ENCODE peak calls at places on chromosomes 4 and X, in ten cellular contexts. O is right lobe of liver, H is adrenal gland, F is PC-3, V is neural progenitor cell, E is neuronal stem cell, J is cardiac muscle cell, T is Peyer's patch, W is fibroblast of lung, N is aorta. A is an unnamed sample. For H3K4me1 and H3K9me3, the result is how much of the 10 kb centered on the place peaks cover.

GRCh38 chr4:152819026-152819645 is 39.4 kb downstream of the ARFIP1 start:
- DNase-seq in J (no peak), H (no peak), O (no peak), E (no peak), F (no peak), N (no peak), T (no peak), V (no peak), W (no peak), A (no peak)

GRCh38 chr4:73499996-73500765 is 18.6 kb downstream of the AFM start:
- DNase-seq in V (no peak), N (no peak), F (peak), W (no peak), E (no peak), J (no peak), O (no peak), T (no peak), H (no peak), A (no peak)

GRCh38 chrX:9252182-9252581 is 212.7 kb upstream of the TBL1X start:
- DNase-seq in H (no peak), J (no peak), V (no peak), W (no peak), E (no peak), T (no peak), O (no peak), N (no peak), F (no peak), A (peak)

GRCh38 chrX:23742693-23743622 is at the start of gene ACOT9:
- DNase-seq in H (peak), N (peak), W (peak), E (peak), O (peak), F (peak), V (peak), T (peak), J (peak), A (peak)

GRCh38 chr4:6889101-6889735 is 20.4 kb upstream of the TBC1D14 start:
- DNase-seq in J (no peak), N (no peak), W (no peak), E (no peak), H (no peak), T (no peak), F (no peak), O (no peak), V (no peak), A (no peak)

GRCh38 chr4:104486702-104487101 is 8.0 kb downstream of the CXXC4 start:
- DNase-seq in H (no peak), J (no peak), E (no peak), W (no peak), T (no peak), O (no peak), F (no peak), V (no peak), N (no peak), A (no peak)

GRCh38 chrX:85107407-85107806 is 103.7 kb downstream of the APOOL start:
- DNase-seq in O (no peak), H (no peak), T (no peak), E (no peak), V (no peak), W (no peak), N (no peak), F (no peak), J (no peak), A (no peak)

GRCh38 chrX:117990438-117990837 is 126.2 kb downstream of the KLHL13 start:
- DNase-seq in O (no peak), H (no peak), W (peak), N (no peak), J (no peak), E (no peak), V (no peak), F (no peak), T (no peak), A (no peak)

GRCh38 chr4:31458813-31459212 is 738.6 kb downstream of the PCDH7 start:
- DNase-seq in E (no peak), H (no peak), T (no peak), N (no peak), V (no peak), O (no peak), J (no peak), W (peak), F (no peak), A (no peak)

DNA sequence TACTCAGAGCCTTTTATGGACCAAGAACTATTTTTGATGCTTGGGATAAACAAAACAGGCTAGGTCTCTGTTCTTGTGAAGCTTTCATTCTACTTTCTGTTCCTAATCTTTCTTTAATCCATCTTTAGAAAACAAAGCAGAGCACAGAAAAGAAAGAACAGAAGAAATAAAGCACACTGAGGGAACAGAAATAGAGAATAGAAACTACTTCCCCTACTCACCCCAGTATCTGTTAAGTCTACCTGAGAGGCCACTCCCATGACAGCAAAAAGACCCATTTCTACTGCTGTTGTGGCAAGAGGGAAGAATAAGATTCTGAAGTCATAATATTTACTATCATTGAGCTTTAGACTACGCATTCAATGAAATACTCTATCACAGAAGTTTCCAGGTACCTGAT is 9.2 kb downstream of the RFC1 start:
- DNase-seq in V (peak), N (no peak), H (no peak), O (no peak), E (no peak), J (no peak), T (no peak), F (no peak), W (no peak), A (no peak)
- H3K4me1 ChIP-seq in V (under half), N (under half), H (under half), O (under half), E (under half), J (under half), T (under half), F (under half), W (under half), A (under half)

DNA sequence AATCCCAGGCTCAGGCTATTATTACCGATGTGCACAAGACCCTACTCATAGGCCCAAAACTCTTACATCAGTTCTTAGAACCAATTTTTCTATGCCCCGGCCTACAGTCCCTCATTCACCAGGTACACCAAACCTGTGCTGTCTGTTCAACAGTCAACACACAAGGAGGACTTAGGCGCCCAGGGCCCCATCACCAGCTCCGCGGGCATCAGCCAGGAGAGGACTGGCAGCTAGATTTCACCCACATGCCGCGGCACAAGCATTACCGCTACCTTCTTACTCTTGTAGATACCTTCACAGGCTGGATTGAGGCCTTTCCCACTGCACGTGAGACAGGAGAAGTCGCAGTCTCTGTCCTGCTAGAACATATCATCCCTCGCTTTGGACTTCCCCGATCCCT is 962.5 kb downstream of the RPA4 start:
- DNase-seq in T (no peak), V (no peak), F (no peak), W (no peak), E (no peak), N (no peak), H (no peak), J (no peak), O (no peak), A (no peak)
- H3K9me3 ChIP-seq in T (under half), V (under half), F (under half), W (under half), E (half or more), N (under half), H (under half), J (under half), O (under half), A (under half)

DNA sequence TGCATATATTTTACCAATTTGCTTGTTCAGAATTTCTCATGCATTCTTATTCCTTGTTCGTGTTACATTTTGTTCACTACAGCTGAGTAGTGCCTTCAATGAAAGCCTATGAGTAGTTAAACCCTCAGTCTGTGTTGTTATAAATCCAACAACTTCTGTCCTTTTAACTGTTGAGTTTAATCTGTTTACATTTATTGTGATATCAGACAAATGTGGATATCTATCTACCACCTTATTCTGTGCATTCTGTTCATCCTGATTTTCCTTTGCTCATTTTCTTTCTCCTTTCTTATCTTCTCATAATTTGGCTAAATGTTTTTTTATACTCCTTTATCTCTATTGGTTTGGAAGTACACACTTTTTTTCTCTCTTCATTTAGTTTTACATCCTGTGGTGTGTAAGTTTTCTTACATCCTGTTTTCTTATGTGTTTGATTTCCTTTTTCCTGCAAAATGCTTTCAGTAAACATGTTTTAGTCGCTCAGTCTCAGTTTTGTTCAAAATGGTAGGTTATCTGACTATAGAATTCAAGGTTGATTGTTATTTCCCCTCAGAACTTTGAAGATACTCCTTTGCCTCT is 54.2 kb downstream of the CASP6 start:
- DNase-seq in H (no peak), W (no peak), E (no peak), N (no peak), J (no peak), F (no peak), T (no peak), O (no peak), V (no peak), A (no peak)
- H3K4me1 ChIP-seq in H (under half), W (under half), E (under half), N (under half), J (under half), F (under half), T (under half), O (under half), V (under half), A (under half)

DNA sequence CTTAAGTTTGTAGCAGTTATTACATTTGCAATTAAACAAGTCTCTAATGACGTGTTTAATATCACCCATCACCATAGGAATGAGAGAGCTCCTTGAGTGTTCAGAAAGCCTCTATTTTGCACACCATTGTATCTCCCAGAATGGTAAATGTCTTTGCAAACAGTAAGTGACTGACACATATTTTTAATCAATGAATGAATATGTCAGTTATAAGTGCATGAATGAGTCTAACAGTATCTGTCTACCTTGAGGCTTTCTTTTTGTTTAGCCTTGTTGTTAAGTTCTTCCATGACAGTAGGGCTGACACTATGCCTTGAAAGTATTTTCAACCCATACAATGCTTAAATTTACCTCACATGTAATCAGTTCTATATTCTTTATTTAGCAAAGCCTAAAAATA is 292.2 kb downstream of the STPG2 start:
- DNase-seq in E (no peak), H (no peak), V (no peak), T (no peak), N (no peak), F (no peak), J (no peak), O (no peak), W (no peak), A (no peak)
- H3K9me3 ChIP-seq in E (under half), H (under half), V (under half), T (under half), N (under half), F (under half), J (under half), O (under half), W (under half), A (under half)

DNA sequence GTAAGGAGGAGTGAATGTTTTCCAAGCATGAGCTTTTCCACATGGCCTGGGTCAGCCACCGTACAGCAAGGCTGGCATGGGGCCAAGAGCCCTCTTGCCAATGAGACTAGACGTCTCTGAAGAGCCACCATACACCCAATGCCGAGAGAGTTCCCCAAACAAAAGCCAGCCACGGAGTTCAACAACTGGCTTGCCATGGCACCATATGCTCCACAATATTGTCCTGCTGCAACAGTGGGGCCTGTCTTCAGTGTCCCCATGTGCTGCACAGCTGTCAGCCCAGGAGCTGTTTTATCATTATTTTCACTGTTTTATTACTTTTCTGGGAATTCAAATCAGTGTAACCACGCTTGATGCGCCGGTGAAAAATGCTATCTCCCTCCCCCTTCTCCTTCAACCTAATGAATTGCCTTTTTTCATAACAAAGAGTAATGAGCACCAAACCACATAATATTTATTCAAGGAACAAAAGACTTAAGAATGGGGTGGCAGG is 18.4 kb downstream of the MAML3 start:
- DNase-seq in J (peak), O (no peak), H (peak), V (no peak), N (peak), T (no peak), E (no peak), F (peak), W (peak), A (no peak)
- H3K4me1 ChIP-seq in J (under half), O (under half), H (under half), V (under half), N (under half), T (under half), E (under half), F (half or more), W (under half), A (under half)

GRCh38 chr4:11741190-11741652 is 312.5 kb upstream of the HS3ST1 start:
- DNase-seq in H (no peak), V (no peak), T (no peak), J (no peak), F (peak), E (no peak), W (peak), O (no peak), N (no peak), A (no peak)
- H3K9me3 ChIP-seq in H (under half), V (under half), T (under half), J (under half), F (under half), E (under half), W (under half), O (under half), N (under half), A (under half)

A was measured in iPS DF 6.9.